ENCODE peak calls at places on chromosomes 16 and 17, in ten cellular contexts. C is progenitor cell of endocrine pancreas; Z is cardiac fibroblast; O is Calu3; B is CD4-positive, alpha-beta T cell; K is gastrocnemius medialis; Q is GM06990; V is foreskin fibroblast; M is WTC11; J is dorsolateral prefrontal cortex. T is an unnamed sample.

GRCh38 chr17:47844230-47844629 is 3.2 kb upstream of the SCRN2 start:
- DNase-seq in C (no peak), Z (no peak), O (no peak), B (no peak), K (no peak), Q (no peak), V (no peak), M (no peak), J (no peak), T (no peak)

GRCh38 chr17:14204084-14204483 is 32.6 kb downstream of the CDRT15 start:
- DNase-seq in C (no peak), Z (no peak), O (no peak), B (no peak), K (no peak), Q (no peak), V (no peak), M (no peak), J (no peak), T (no peak)

GRCh38 chr16:75614247-75614897 is 8.7 kb downstream of the ADAT1 start:
- DNase-seq in C (no peak), Z (peak), O (no peak), B (no peak), K (no peak), Q (no peak), V (peak), M (no peak), J (no peak), T (no peak)

GRCh38 chr17:79046501-79047280 is 22.7 kb downstream of the C1QTNF1 start:
- DNase-seq in C (no peak), Z (no peak), O (no peak), B (no peak), K (no peak), Q (no peak), V (peak), M (no peak), J (peak), T (peak)

GRCh38 chr17:69342896-69343644 is 16.1 kb upstream of the ABCA5 start:
- DNase-seq in C (no peak), Z (no peak), O (no peak), B (no peak), K (peak), Q (no peak), V (no peak), M (no peak), J (no peak), T (no peak)

GRCh38 chr16:28829747-28830146 is 6.9 kb downstream of the ATXN2L start:
- DNase-seq in C (no peak), Z (no peak), O (no peak), B (no peak), K (no peak), Q (no peak), V (no peak), M (no peak), J (no peak), T (peak)

GRCh38 chr17:62673614-62674362 is 46.3 kb downstream of the MRC2 start:
- DNase-seq in C (no peak), Z (no peak), O (no peak), B (no peak), K (no peak), Q (no peak), V (no peak), M (no peak), J (no peak), T (no peak)

GRCh38 chr16:56869513-56870270 is 4.7 kb downstream of the SLC12A3 start:
- DNase-seq in C (no peak), Z (peak), O (peak), B (no peak), K (no peak), Q (peak), V (no peak), M (peak), J (no peak), T (peak)

GRCh38 chr16:2775765-2776499 is 1.1 kb downstream of the ELOB start:
- DNase-seq in C (no peak), Z (no peak), O (no peak), B (no peak), K (no peak), Q (no peak), V (no peak), M (no peak), J (no peak), T (no peak)

GRCh38 chr16:63787014-63787413 is 1334.8 kb downstream of the CDH11 start:
- DNase-seq in C (no peak), Z (peak), O (no peak), B (no peak), K (no peak), Q (no peak), V (no peak), M (no peak), J (no peak), T (no peak)

GRCh38 chr16:83068686-83069085 is 441.9 kb downstream of the CDH13 start:
- DNase-seq in C (no peak), Z (peak), O (no peak), B (no peak), K (no peak), Q (no peak), V (peak), M (no peak), J (no peak), T (no peak)

GRCh38 chr17:633641-634091 is 81.0 kb downstream of the VPS53 start:
- DNase-seq in C (no peak), Z (peak), O (no peak), B (no peak), K (no peak), Q (no peak), V (no peak), M (no peak), J (no peak), T (no peak)

GRCh38 chr17:9987779-9988585 is 82.9 kb upstream of the RCVRN start:
- DNase-seq in C (peak), Z (peak), O (peak), B (no peak), K (no peak), Q (peak), V (peak), M (peak), J (no peak), T (peak)

GRCh38 chr16:29663020-29663828 is at the start of gene SPN:
- DNase-seq in C (no peak), Z (no peak), O (no peak), B (no peak), K (no peak), Q (peak), V (no peak), M (no peak), J (no peak), T (peak)

GRCh38 chr16:57224651-57225335 is 20.3 kb upstream of the ARL2BP start:
- DNase-seq in C (no peak), Z (no peak), O (no peak), B (no peak), K (no peak), Q (no peak), V (no peak), M (no peak), J (no peak), T (no peak)

GRCh38 chr17:75922963-75923874 is 17.6 kb downstream of the FBF1 start:
- DNase-seq in C (no peak), Z (no peak), O (no peak), B (no peak), K (no peak), Q (no peak), V (no peak), M (no peak), J (no peak), T (no peak)

GRCh38 chr17:6755281-6755680 is 565 bp upstream of the XAF1 start:
- DNase-seq in C (no peak), Z (peak), O (no peak), B (no peak), K (no peak), Q (no peak), V (peak), M (no peak), J (no peak), T (no peak)

GRCh38 chr16:25033852-25034251 is 18.7 kb upstream of the ARHGAP17 start:
- DNase-seq in C (no peak), Z (peak), O (no peak), B (no peak), K (no peak), Q (no peak), V (peak), M (no peak), J (no peak), T (no peak)

GRCh38 chr17:56424543-56425044 is 168.9 kb upstream of the NOG start:
- DNase-seq in C (no peak), Z (no peak), O (no peak), B (no peak), K (no peak), Q (peak), V (no peak), M (no peak), J (no peak), T (no peak)

GRCh38 chr16:49492090-49492801 is 118.6 kb downstream of the C16orf78 start:
- DNase-seq in C (peak), Z (peak), O (peak), B (peak), K (no peak), Q (no peak), V (peak), M (peak), J (peak), T (peak)

GRCh38 chr17:61323696-61324539 is 75.7 kb upstream of the TBX2 start:
- DNase-seq in C (no peak), Z (peak), O (no peak), B (no peak), K (no peak), Q (no peak), V (no peak), M (no peak), J (no peak), T (no peak)

GRCh38 chr17:78196712-78197111 is 9.6 kb downstream of the AFMID start:
- DNase-seq in C (no peak), Z (no peak), O (no peak), B (no peak), K (no peak), Q (no peak), V (no peak), M (no peak), J (no peak), T (no peak)

GRCh38 chr17:43570518-43570928 is 24.4 kb upstream of the ETV4 start:
- DNase-seq in C (no peak), Z (peak), O (no peak), B (no peak), K (no peak), Q (no peak), V (peak), M (no peak), J (no peak), T (no peak)

GRCh38 chr17:3977387-3977786 is 13.2 kb upstream of the ATP2A3 start:
- DNase-seq in C (no peak), Z (no peak), O (no peak), B (no peak), K (no peak), Q (no peak), V (no peak), M (no peak), J (peak), T (no peak)

GRCh38 chr17:5508855-5509254 is 22.5 kb downstream of the MIS12 start:
- DNase-seq in C (no peak), Z (peak), O (no peak), B (no peak), K (no peak), Q (no peak), V (peak), M (peak), J (no peak), T (no peak)

GRCh38 chr17:68955181-68955841 is at the start of gene ABCA8:
- DNase-seq in C (no peak), Z (peak), O (no peak), B (no peak), K (no peak), Q (no peak), V (peak), M (no peak), J (no peak), T (no peak)

GRCh38 chr17:13051876-13052275 is 34.0 kb upstream of the ELAC2 start:
- DNase-seq in C (no peak), Z (no peak), O (no peak), B (no peak), K (no peak), Q (no peak), V (no peak), M (no peak), J (no peak), T (no peak)

GRCh38 chr16:58085171-58085570 is 44.0 kb downstream of the CFAP20 start:
- DNase-seq in C (no peak), Z (no peak), O (no peak), B (no peak), K (no peak), Q (no peak), V (no peak), M (no peak), J (no peak), T (no peak)

GRCh38 chr16:26360867-26361266 is 669.1 kb downstream of the HS3ST4 start:
- DNase-seq in C (no peak), Z (no peak), O (no peak), B (no peak), K (no peak), Q (no peak), V (no peak), M (no peak), J (no peak), T (no peak)

GRCh38 chr16:50497592-50497991 is 50.6 kb upstream of the NKD1 start:
- DNase-seq in C (no peak), Z (peak), O (no peak), B (no peak), K (no peak), Q (no peak), V (no peak), M (no peak), J (no peak), T (no peak)

GRCh38 chr16:64356267-64356666 is 765.6 kb downstream of the CDH11 start:
- DNase-seq in C (no peak), Z (peak), O (no peak), B (no peak), K (no peak), Q (no peak), V (peak), M (no peak), J (no peak), T (no peak)

GRCh38 chr16:54489225-54489781 is 202.7 kb upstream of the IRX3 start:
- DNase-seq in C (no peak), Z (peak), O (no peak), B (no peak), K (no peak), Q (no peak), V (no peak), M (no peak), J (no peak), T (no peak)

GRCh38 chr16:54275956-54276355 is 10.6 kb downstream of the IRX3 start:
- DNase-seq in C (no peak), Z (no peak), O (no peak), B (no peak), K (no peak), Q (no peak), V (no peak), M (no peak), J (no peak), T (no peak)

GRCh38 chr17:62627904-62628603 is 584 bp downstream of the MRC2 start:
- DNase-seq in C (no peak), Z (peak), O (peak), B (no peak), K (no peak), Q (peak), V (peak), M (no peak), J (no peak), T (peak)

GRCh38 chr17:48850792-48851325 is 20.0 kb downstream of the CALCOCO2 start:
- DNase-seq in C (no peak), Z (no peak), O (no peak), B (no peak), K (no peak), Q (no peak), V (no peak), M (no peak), J (no peak), T (no peak)

GRCh38 chr16:4747906-4748681 is 13.8 kb downstream of the DNAAF8 start:
- DNase-seq in C (no peak), Z (no peak), O (no peak), B (no peak), K (no peak), Q (no peak), V (no peak), M (no peak), J (no peak), T (no peak)

GRCh38 chr17:63405741-63406261 is 40.3 kb downstream of the CYB561 start:
- DNase-seq in C (no peak), Z (peak), O (peak), B (no peak), K (no peak), Q (no peak), V (peak), M (no peak), J (no peak), T (peak)

GRCh38 chr17:57090560-57091185 is 5.6 kb downstream of the AKAP1 start:
- DNase-seq in C (no peak), Z (peak), O (no peak), B (no peak), K (no peak), Q (no peak), V (peak), M (no peak), J (no peak), T (no peak)

GRCh38 chr16:19901164-19901563 is 16.5 kb upstream of the GPRC5B start:
- DNase-seq in C (no peak), Z (no peak), O (no peak), B (no peak), K (no peak), Q (no peak), V (no peak), M (no peak), J (no peak), T (no peak)

GRCh38 chr17:67095803-67096202 is 51.4 kb downstream of the CACNG1 start:
- DNase-seq in C (no peak), Z (peak), O (no peak), B (no peak), K (no peak), Q (no peak), V (peak), M (no peak), J (no peak), T (no peak)
- TF ChIP-seq CTCF in C (no peak), Z (no peak), O (no peak), B (no peak), K (no peak), Q (no peak), V (no peak), M (no peak), J (no peak), T (no peak)

DNA sequence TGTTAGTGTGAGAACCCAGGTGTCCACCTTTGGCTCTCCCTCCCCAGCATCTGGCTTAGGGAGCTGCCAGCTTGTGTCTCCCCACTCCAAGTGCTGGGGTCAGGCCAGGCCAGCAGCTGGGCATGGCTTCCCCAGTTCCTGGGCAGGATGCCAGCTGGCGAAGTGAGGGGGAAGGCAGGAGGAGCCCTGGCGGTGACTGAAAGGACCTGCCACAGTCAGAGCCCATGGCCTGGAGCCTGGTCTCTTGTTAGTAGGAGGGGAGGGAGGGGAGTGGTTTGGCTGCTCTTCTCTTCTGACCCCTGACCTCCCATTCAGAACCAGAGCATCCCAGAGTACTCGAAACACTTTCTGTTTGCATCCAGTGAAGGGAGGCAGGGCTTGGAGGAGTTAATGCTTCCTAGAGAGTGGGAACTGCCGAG is 586 bp downstream of the CHD3 start:
- DNase-seq in C (no peak), Z (peak), O (peak), B (peak), K (peak), Q (no peak), V (peak), M (peak), J (peak), T (no peak)
- TF ChIP-seq CTCF in C (no peak), Z (peak), O (peak), B (peak), K (peak), Q (no peak), V (peak), M (no peak), J (peak), T (no peak)

GRCh38 chr17:81717049-81717765 is 5.1 kb downstream of the SLC25A10 start:
- DNase-seq in C (no peak), Z (no peak), O (no peak), B (no peak), K (no peak), Q (no peak), V (no peak), M (no peak), J (no peak), T (no peak)

GRCh38 chr17:81717766-81718089 is 5.6 kb downstream of the SLC25A10 start:
- DNase-seq in C (no peak), Z (no peak), O (no peak), B (no peak), K (no peak), Q (no peak), V (no peak), M (no peak), J (no peak), T (no peak)

GRCh38 chr17:81722184-81723120 is 10.4 kb downstream of the SLC25A10 start:
- DNase-seq in C (no peak), Z (peak), O (peak), B (no peak), K (no peak), Q (no peak), V (no peak), M (no peak), J (no peak), T (no peak)

GRCh38 chr17:81720267-81721071 is 8.4 kb downstream of the SLC25A10 start:
- DNase-seq in C (no peak), Z (no peak), O (no peak), B (no peak), K (no peak), Q (no peak), V (no peak), M (no peak), J (no peak), T (no peak)

GRCh38 chr17:81719410-81720266 is 7.6 kb downstream of the SLC25A10 start:
- DNase-seq in C (no peak), Z (no peak), O (no peak), B (no peak), K (no peak), Q (no peak), V (no peak), M (no peak), J (no peak), T (no peak)
- TF ChIP-seq CTCF in C (no peak), Z (no peak), O (no peak), B (no peak), K (no peak), Q (no peak), V (no peak), M (no peak), J (no peak), T (no peak)

GRCh38 chr17:50889528-50890118 is 23.5 kb upstream of the TOB1 start:
- DNase-seq in C (no peak), Z (no peak), O (no peak), B (no peak), K (no peak), Q (no peak), V (no peak), M (no peak), J (no peak), T (no peak)
- TF ChIP-seq CTCF in C (no peak), Z (no peak), O (no peak), B (no peak), K (no peak), Q (no peak), V (no peak), M (no peak), J (no peak), T (no peak)

GRCh38 chr17:40178021-40178601 is 841 bp downstream of the RAPGEFL1 start:
- DNase-seq in C (peak), Z (no peak), O (no peak), B (no peak), K (no peak), Q (no peak), V (no peak), M (peak), J (no peak), T (no peak)
- TF ChIP-seq CTCF in C (peak), Z (no peak), O (no peak), B (no peak), K (no peak), Q (no peak), V (no peak), M (no peak), J (no peak), T (no peak)

GRCh38 chr16:52549011-52549692 is 2.2 kb upstream of the TOX3 start:
- DNase-seq in C (no peak), Z (peak), O (no peak), B (no peak), K (no peak), Q (no peak), V (peak), M (peak), J (no peak), T (no peak)
- TF ChIP-seq CTCF in C (peak), Z (peak), O (no peak), B (no peak), K (no peak), Q (no peak), V (no peak), M (no peak), J (peak), T (no peak)

T was measured in GM20000.